ENCODE peak calls at places on chromosomes 12 and 14, in six cellular contexts. D is CD8-positive, alpha-beta T cell; R is psoas muscle; N is GM23248; L is testis; X is SK-N-SH. S is an unnamed sample.

GRCh38 chr14:35051796-35052195 is 5.7 kb downstream of the FAM177A1 start:
- DNase-seq in D (no peak), R (no peak), N (no peak), L (no peak), X (no peak), S (no peak)

GRCh38 chr14:21534576-21534975 is 8.4 kb upstream of the SALL2 start:
- DNase-seq in D (no peak), R (no peak), N (no peak), L (no peak), X (no peak), S (no peak)

GRCh38 chr14:92939699-92940098 is 16.7 kb downstream of the CHGA start:
- DNase-seq in D (no peak), R (no peak), N (no peak), L (no peak), X (no peak), S (no peak)

GRCh38 chr12:70854871-70855578 is 65.5 kb downstream of the PTPRR start:
- DNase-seq in D (no peak), R (no peak), N (no peak), L (no peak), X (no peak), S (no peak)

GRCh38 chr12:55072093-55072492 is 52.3 kb downstream of the NEUROD4 start:
- DNase-seq in D (peak; percentile 69), R (peak; percentile 25), N (peak; percentile 54), L (peak; percentile 60), X (no peak), S (peak; percentile 75)

GRCh38 chr14:80567905-80568512 is 356.7 kb upstream of the DIO2 start:
- DNase-seq in D (no peak), R (no peak), N (peak; percentile 58), L (no peak), X (no peak), S (no peak)

GRCh38 chr14:39265741-39266588 is 32.2 kb downstream of the MIA2 start:
- DNase-seq in D (no peak), R (no peak), N (peak; percentile 67), L (no peak), X (no peak), S (no peak)

GRCh38 chr14:102568115-102568614 is 24.3 kb upstream of the RCOR1 start:
- DNase-seq in D (peak; percentile 46), R (no peak), N (no peak), L (no peak), X (no peak), S (peak; percentile 27)

GRCh38 chr14:23025181-23025788 is 9.4 kb downstream of the PSMB5 start:
- DNase-seq in D (no peak), R (no peak), N (no peak), L (no peak), X (no peak), S (no peak)

GRCh38 chr12:108855284-108856169 is 1.9 kb downstream of the SSH1 start:
- DNase-seq in D (no peak), R (no peak), N (no peak), L (peak; percentile 55), X (no peak), S (no peak)

GRCh38 chr12:112303004-112303403 is 79.2 kb downstream of the HECTD4 start:
- DNase-seq in D (peak; percentile 16), R (no peak), N (peak; percentile 71), L (no peak), X (no peak), S (peak; percentile 47)

GRCh38 chr14:102155150-102155549 is 15.5 kb downstream of the WDR20 start:
- DNase-seq in D (no peak), R (no peak), N (peak; percentile 38), L (no peak), X (peak; percentile 42), S (no peak)

GRCh38 chr12:77686760-77687159 is 143.9 kb upstream of the NAV3 start:
- DNase-seq in D (no peak), R (no peak), N (peak; percentile 30), L (no peak), X (no peak), S (no peak)

GRCh38 chr12:6372403-6373003 is 2.9 kb downstream of the SCNN1A start:
- DNase-seq in D (no peak), R (no peak), N (peak; percentile 82), L (no peak), X (no peak), S (no peak)

GRCh38 chr14:34872822-34873590 is 2.2 kb downstream of the BAZ1A start:
- DNase-seq in D (peak; percentile 8), R (no peak), N (peak; percentile 73), L (peak; percentile 89), X (no peak), S (peak; percentile 35)

GRCh38 chr12:123267335-123267920 is 4.2 kb downstream of the CDK2AP1 start:
- DNase-seq in D (no peak), R (no peak), N (no peak), L (no peak), X (peak; percentile 49), S (no peak)

GRCh38 chr12:110619534-110619953 is 5.6 kb downstream of the TCTN1 start:
- DNase-seq in D (no peak), R (no peak), N (peak; percentile 57), L (no peak), X (peak; percentile 26), S (no peak)

GRCh38 chr14:73771848-73772705 is 57.9 kb upstream of the PNMA1 start:
- DNase-seq in D (peak; percentile 45), R (peak; percentile 50), N (peak; percentile 54), L (peak; percentile 52), X (peak; percentile 79), S (peak; percentile 68)

GRCh38 chr14:105314287-105315185 is at the start of gene PACS2:
- DNase-seq in D (peak; percentile 67), R (peak; percentile 86), N (peak; percentile 94), L (peak; percentile 77), X (peak; percentile 98), S (peak; percentile 71)

GRCh38 chr12:124352839-124353238 is 57.9 kb downstream of the RFLNA start:
- DNase-seq in D (no peak), R (no peak), N (no peak), L (peak; percentile 70), X (no peak), S (no peak)

GRCh38 chr12:111598637-111599458 is at the start of gene ATXN2:
- DNase-seq in D (peak; percentile 58), R (peak; percentile 75), N (peak; percentile 83), L (peak; percentile 71), X (peak; percentile 97), S (peak; percentile 69)

GRCh38 chr12:72072613-72073212 is 134.1 kb downstream of the TPH2 start:
- DNase-seq in D (no peak), R (no peak), N (no peak), L (no peak), X (peak; percentile 20), S (no peak)

GRCh38 chr12:108802666-108803036 is 54.7 kb downstream of the SSH1 start:
- DNase-seq in D (no peak), R (no peak), N (peak; percentile 57), L (no peak), X (no peak), S (no peak)

GRCh38 chr12:80356092-80356491 is 87.9 kb upstream of the PTPRQ start:
- DNase-seq in D (no peak), R (no peak), N (peak; percentile 9), L (no peak), X (no peak), S (no peak)

GRCh38 chr14:68772761-68773381 is 20.0 kb downstream of the ZFP36L1 start:
- DNase-seq in D (no peak), R (no peak), N (no peak), L (no peak), X (no peak), S (no peak)

GRCh38 chr14:64218344-64219240 is 75.6 kb downstream of the ESR2 start:
- DNase-seq in D (no peak), R (no peak), N (no peak), L (peak; percentile 66), X (peak; percentile 29), S (no peak)

GRCh38 chr14:64217318-64217717 is 76.9 kb downstream of the ESR2 start:
- DNase-seq in D (no peak), R (no peak), N (no peak), L (peak; percentile 77), X (peak; percentile 35), S (no peak)

GRCh38 chr14:64215978-64216377 is 78.2 kb downstream of the ESR2 start:
- DNase-seq in D (no peak), R (no peak), N (no peak), L (no peak), X (no peak), S (no peak)

GRCh38 chr14:64220056-64220455 is 74.1 kb downstream of the ESR2 start:
- DNase-seq in D (no peak), R (no peak), N (no peak), L (no peak), X (no peak), S (no peak)

GRCh38 chr14:64217747-64218146 is 76.4 kb downstream of the ESR2 start:
- DNase-seq in D (no peak), R (no peak), N (no peak), L (no peak), X (peak; percentile 60), S (no peak)
- H3K4me3 ChIP-seq in D (no peak overlapping the region), R (peak overlapping the region; percentile 78), N (no peak overlapping the region), L (no peak overlapping the region), X (no peak overlapping the region), S (no peak overlapping the region)

GRCh38 chr14:54683882-54684794 is 117.2 kb downstream of the SAMD4A start:
- DNase-seq in D (no peak), R (peak; percentile 64), N (peak; percentile 94), L (no peak), X (peak; percentile 66), S (no peak)
- H3K4me1 ChIP-seq in D (no peaks in the 10 kb centered on the region), R (peaks cover 41% of the 10 kb centered on the region), N (peaks cover 75% of the 10 kb centered on the region), L (peaks cover 12% of the 10 kb centered on the region), X (peaks cover 38% of the 10 kb centered on the region), S (no peaks in the 10 kb centered on the region)

GRCh38 chr12:87847147-87847546 is 182.1 kb downstream of the C12orf50 start:
- DNase-seq in D (no peak), R (no peak), N (no peak), L (no peak), X (no peak), S (no peak)

GRCh38 chr12:87845995-87846483 is 183.2 kb downstream of the C12orf50 start:
- DNase-seq in D (no peak), R (no peak), N (no peak), L (no peak), X (no peak), S (no peak)

GRCh38 chr12:87848248-87848868 is 180.8 kb downstream of the C12orf50 start:
- DNase-seq in D (no peak), R (no peak), N (peak; percentile 67), L (peak; percentile 24), X (peak; percentile 31), S (no peak)

GRCh38 chr12:87853448-87854003 is 175.7 kb downstream of the C12orf50 start:
- DNase-seq in D (no peak), R (no peak), N (no peak), L (no peak), X (no peak), S (no peak)

GRCh38 chr12:87849074-87849473 is 180.1 kb downstream of the C12orf50 start:
- DNase-seq in D (no peak), R (no peak), N (no peak), L (no peak), X (no peak), S (no peak)
- H3K27ac ChIP-seq in D (no peak overlapping the region), R (no peak overlapping the region), N (no peak overlapping the region), L (no peak overlapping the region), X (no peak overlapping the region), S (no peak overlapping the region)

DNA sequence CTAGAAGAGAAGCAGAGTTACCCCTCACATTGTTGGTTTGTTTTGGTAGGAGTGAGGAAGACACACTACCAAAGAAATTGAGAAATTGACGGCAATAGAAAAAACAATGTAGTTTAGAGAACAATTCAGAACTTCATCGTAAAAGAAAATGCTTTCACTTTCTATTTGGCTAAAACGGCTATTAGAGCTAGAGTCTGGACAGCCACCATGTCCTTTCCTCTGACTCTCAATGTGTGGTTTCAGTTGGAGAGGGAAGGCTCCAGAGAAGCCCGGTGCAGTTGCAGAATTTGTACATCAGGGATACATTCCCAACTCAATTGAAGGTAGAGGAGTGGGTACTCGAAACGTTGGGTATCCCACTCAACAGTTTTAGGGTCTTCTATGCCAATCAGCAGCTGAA is 535.3 kb downstream of the GALC start:
- DNase-seq in D (no peak), R (no peak), N (no peak), L (no peak), X (no peak), S (no peak)
- H3K4me3 ChIP-seq in D (no peak overlapping the region), R (peak overlapping the region; percentile 19), N (no peak overlapping the region), L (no peak overlapping the region), X (no peak overlapping the region), S (no peak overlapping the region)

S was measured in CD8-positive, alpha-beta memory T cell.